ENCODE peak calls at places on chromosomes 6 and 20, in five cellular contexts. S is endothelial cell of umbilical vein, P is A549, L is IMR-90, B is stomach. G is an unnamed sample.

GRCh38 chr20:62321521-62321948 is 18.7 kb downstream of the ADRM1 start:
- DNase-seq in S (no peak), P (peak; percentile 62), L (no peak), B (no peak), G (no peak)

GRCh38 chr6:84082693-84083265 is 49.2 kb downstream of the MRAP2 start:
- DNase-seq in S (no peak), P (no peak), L (no peak), B (no peak), G (no peak)

GRCh38 chr20:44627364-44628010 is 24.0 kb downstream of the ADA start:
- DNase-seq in S (no peak), P (no peak), L (no peak), B (no peak), G (no peak)

GRCh38 chr20:53832499-53832898 is 237.9 kb downstream of the BCAS1 start:
- DNase-seq in S (no peak), P (no peak), L (no peak), B (no peak), G (no peak)

GRCh38 chr6:5728726-5729434 is 277.8 kb downstream of the NRN1 start:
- DNase-seq in S (peak; percentile 31), P (no peak), L (peak; percentile 59), B (no peak), G (no peak)

GRCh38 chr6:11977193-11977592 is 34.9 kb upstream of the HIVEP1 start:
- DNase-seq in S (no peak), P (no peak), L (no peak), B (no peak), G (no peak)

GRCh38 chr6:151239603-151240035 is at the start of gene AKAP12:
- DNase-seq in S (no peak), P (no peak), L (peak; percentile 45), B (no peak), G (peak; percentile 89)

GRCh38 chr20:50744143-50744792 is 12.9 kb downstream of the PARD6B start:
- DNase-seq in S (peak; percentile 42), P (peak; percentile 84), L (peak; percentile 88), B (peak; percentile 68), G (peak; percentile 90)

GRCh38 chr20:38143238-38143645 is 21.8 kb downstream of the TGM2 start:
- DNase-seq in S (no peak), P (peak; percentile 65), L (no peak), B (no peak), G (no peak)

GRCh38 chr6:123676793-123677192 is 40.0 kb upstream of the TRDN start:
- DNase-seq in S (no peak), P (no peak), L (no peak), B (no peak), G (no peak)

GRCh38 chr6:139308284-139308916 is 16.6 kb upstream of the TXLNB start:
- DNase-seq in S (peak; percentile 56), P (no peak), L (peak; percentile 55), B (no peak), G (no peak)

GRCh38 chr20:19757973-19758887 is at the start of gene RIN2:
- DNase-seq in S (peak; percentile 92), P (peak; percentile 98), L (peak; percentile 87), B (peak; percentile 92), G (peak; percentile 96)

GRCh38 chr20:2822073-2822472 is 5.9 kb downstream of the TMEM239 start:
- DNase-seq in S (no peak), P (no peak), L (peak; percentile 30), B (no peak), G (no peak)

GRCh38 chr6:138044458-138044857 is 62.8 kb downstream of the PERP start:
- DNase-seq in S (no peak), P (no peak), L (peak; percentile 17), B (no peak), G (no peak)

GRCh38 chr6:39312912-39313525 is 1.2 kb downstream of the KCNK17 start:
- DNase-seq in S (no peak), P (no peak), L (no peak), B (no peak), G (no peak)

GRCh38 chr20:62837790-62838458 is 21.1 kb downstream of the COL9A3 start:
- DNase-seq in S (no peak), P (no peak), L (no peak), B (peak; percentile 81), G (peak; percentile 69)

GRCh38 chr6:25829375-25829774 is 2.5 kb downstream of the SLC17A1 start:
- DNase-seq in S (no peak), P (no peak), L (no peak), B (no peak), G (no peak)

GRCh38 chr20:63495771-63496403 is 3.0 kb downstream of the EEF1A2 start:
- DNase-seq in S (peak; percentile 44), P (peak; percentile 73), L (peak; percentile 28), B (peak; percentile 79), G (peak; percentile 81)

GRCh38 chr6:147268254-147268653 is 64.0 kb downstream of the STXBP5 start:
- DNase-seq in S (peak; percentile 11), P (no peak), L (peak; percentile 80), B (no peak), G (no peak)

GRCh38 chr6:33313105-33313708 is 671 bp downstream of the TAPBP start:
- DNase-seq in S (peak; percentile 49), P (no peak), L (peak; percentile 31), B (peak; percentile 46), G (peak; percentile 81)

GRCh38 chr6:42783876-42784738 is 2.3 kb downstream of the BICRAL start:
- DNase-seq in S (peak; percentile 51), P (no peak), L (no peak), B (no peak), G (no peak)

GRCh38 chr6:120826253-120826652 is 508.0 kb downstream of the TBC1D32 start:
- DNase-seq in S (no peak), P (peak; percentile 1), L (no peak), B (peak; percentile 55), G (no peak)

GRCh38 chr6:140768133-140768532 is 1364.6 kb upstream of the GJE1 start:
- DNase-seq in S (no peak), P (no peak), L (no peak), B (no peak), G (no peak)

GRCh38 chr6:129667621-129668020 is 42.4 kb downstream of the ARHGAP18 start:
- DNase-seq in S (peak; percentile 92), P (no peak), L (peak; percentile 50), B (peak; percentile 52), G (no peak)

GRCh38 chr20:63707558-63708300 is at the start of the genes ARFRP1 and ZGPAT:
- DNase-seq in S (peak; percentile 81), P (peak; percentile 64), L (peak; percentile 67), B (peak; percentile 91), G (peak; percentile 94)

GRCh38 chr6:31356216-31356945 is 598 bp downstream of the HLA-B start:
- DNase-seq in S (peak; percentile 21), P (no peak), L (peak; percentile 18), B (peak; percentile 49), G (peak; percentile 77)

GRCh38 chr20:63145156-63145555 is 70.8 kb downstream of the YTHDF1 start:
- DNase-seq in S (no peak), P (no peak), L (peak; percentile 17), B (no peak), G (no peak)

DNA sequence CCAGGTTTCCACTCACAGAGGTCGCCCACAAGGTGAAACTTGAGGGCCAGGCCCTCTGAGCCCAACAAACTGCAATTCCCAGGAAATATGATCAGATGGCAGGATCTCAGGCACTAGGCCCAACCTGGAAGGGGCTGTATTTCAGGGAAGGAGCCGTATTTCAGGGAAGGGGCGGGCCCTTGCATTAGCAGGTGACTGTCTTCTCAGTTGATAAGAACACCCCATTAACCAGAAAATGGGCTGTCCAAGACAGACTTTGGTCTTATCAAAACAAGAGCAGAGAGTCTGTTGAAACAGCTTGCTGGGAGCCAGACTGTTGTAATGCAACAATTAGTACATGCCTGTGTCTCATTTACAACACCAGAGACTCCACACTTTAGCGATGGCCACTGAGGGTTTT is 10.9 kb upstream of the BNIP5 start:
- DNase-seq in S (no peak), P (no peak), L (no peak), B (no peak), G (no peak)
- TF ChIP-seq POLR2A in S (no peak), P (no peak), L (no peak), B (no peak), G (no peak)

GRCh38 chr6:45558858-45559257 is 181.1 kb upstream of the SUPT3H start:
- DNase-seq in S (no peak), P (no peak), L (no peak), B (no peak), G (no peak)

GRCh38 chr6:45563092-45563491 is 185.4 kb upstream of the SUPT3H start:
- DNase-seq in S (no peak), P (no peak), L (no peak), B (no peak), G (no peak)

GRCh38 chr6:45562171-45562570 is 184.4 kb upstream of the SUPT3H start:
- DNase-seq in S (no peak), P (no peak), L (no peak), B (no peak), G (no peak)

GRCh38 chr6:45557454-45557853 is 179.7 kb upstream of the SUPT3H start:
- DNase-seq in S (no peak), P (no peak), L (no peak), B (no peak), G (no peak)

DNA sequence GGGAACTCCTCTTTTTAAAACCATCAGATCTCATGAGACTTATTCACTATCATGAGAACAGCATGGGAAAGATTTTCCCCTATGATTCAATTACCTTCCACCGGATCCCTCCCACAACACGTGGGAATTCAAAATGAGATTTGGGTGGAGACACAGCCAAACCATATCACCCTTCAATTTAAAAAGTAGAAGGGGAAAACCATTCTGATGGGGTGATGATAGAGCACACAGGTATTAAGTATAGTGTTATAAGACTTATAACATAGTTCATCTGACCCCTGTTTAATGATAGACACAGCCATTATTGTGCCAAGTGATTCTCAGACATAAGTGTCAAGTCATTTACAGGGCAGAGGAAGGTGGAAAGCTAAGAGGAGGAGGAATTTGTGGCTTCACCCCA is 182.7 kb upstream of the SUPT3H start:
- DNase-seq in S (no peak), P (no peak), L (no peak), B (no peak), G (no peak)
- H3K4me3 ChIP-seq in S (no peak overlapping the region), P (no peak overlapping the region), L (no peak overlapping the region), B (no peak overlapping the region), G (no peak overlapping the region)

GRCh38 chr6:85677243-85677956 is 34.7 kb upstream of the SYNCRIP start:
- DNase-seq in S (peak; percentile 49), P (no peak), L (no peak), B (no peak), G (no peak)
- H3K27ac ChIP-seq in S (peak overlapping the region; percentile 72), P (peak overlapping the region; percentile 94), L (peak overlapping the region; percentile 41), B (peak overlapping the region; percentile 96), G (peak overlapping the region; percentile 91)

DNA sequence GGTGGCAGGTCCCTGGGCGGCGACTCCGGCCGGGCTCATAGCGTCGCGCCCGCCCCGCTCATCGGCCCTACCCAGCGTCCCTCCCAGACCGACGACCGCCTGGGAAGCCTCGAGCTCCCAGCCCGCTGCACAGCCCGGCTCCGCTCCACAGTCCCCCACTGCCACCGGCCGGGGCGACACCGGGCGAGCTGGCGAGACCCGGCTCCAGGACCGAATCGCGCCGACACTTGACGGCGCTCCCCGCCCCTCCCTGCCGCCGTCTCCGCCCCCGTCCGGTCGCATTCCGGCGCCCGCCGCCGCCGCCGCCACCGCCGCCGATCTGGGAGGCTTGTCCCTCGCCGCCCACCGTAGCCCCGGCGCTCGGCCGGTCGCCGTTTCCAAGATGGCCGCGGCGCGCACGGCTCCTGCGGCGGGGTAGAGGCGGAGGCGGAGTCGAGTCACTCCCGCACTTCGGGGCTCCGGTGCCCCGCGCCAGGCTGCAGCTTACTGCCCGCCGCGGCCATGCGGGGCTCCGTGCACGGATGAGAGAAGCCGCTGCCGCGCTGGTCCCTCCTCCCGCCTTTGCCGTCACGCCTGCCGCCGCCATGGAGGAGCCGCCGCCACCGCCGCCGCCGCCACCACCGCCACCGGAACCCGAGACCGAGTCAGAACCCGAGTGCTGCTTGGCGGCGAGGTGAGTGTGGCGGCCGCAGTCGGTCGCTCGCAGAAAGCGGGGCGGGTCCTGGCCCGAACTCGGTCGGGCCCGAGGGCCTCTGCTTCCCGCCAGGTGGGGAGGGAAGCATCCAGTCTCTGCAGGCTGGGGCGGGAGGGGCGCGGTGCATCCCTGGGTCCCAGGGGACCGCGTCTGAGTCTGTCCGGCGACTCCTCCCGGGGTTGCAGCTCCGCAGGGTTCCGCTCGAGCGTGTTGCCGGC is at the start of gene MAP3K4:
- DNase-seq in S (peak; percentile 80), P (peak; percentile 53), L (peak; percentile 75), B (peak; percentile 81), G (peak; percentile 87)
- TF ChIP-seq POLR2A in S (peak; percentile 47), P (peak; percentile 61), L (peak; percentile 62), B (no peak), G (no peak)